ENCODE peak calls at places on chromosomes 2 and 18, in six cellular contexts. G is fibroblast of villous mesenchyme, E is BE2C, S is fibroblast of lung, M is IMR-90, Q is astrocyte of the cerebellum. H is an unnamed sample.

GRCh38 chr18:62876828-62877227 is 161.5 kb downstream of the PHLPP1 start:
- DNase-seq in G (no peak), E (no peak), S (peak), M (no peak), Q (no peak), H (no peak)

GRCh38 chr2:231364961-231365810 is 30.3 kb upstream of the B3GNT7 start:
- DNase-seq in G (peak), E (peak), S (peak), M (peak), Q (peak), H (peak)

GRCh38 chr18:22559414-22560282 is 141.9 kb upstream of the CTAGE1 start:
- DNase-seq in G (peak), E (peak), S (peak), M (peak), Q (no peak), H (peak)

GRCh38 chr2:29374823-29375222 is 259.6 kb downstream of the CLIP4 start:
- DNase-seq in G (no peak), E (no peak), S (no peak), M (no peak), Q (no peak), H (no peak)

GRCh38 chr2:218482651-218483050 is 63.7 kb downstream of the VIL1 start:
- DNase-seq in G (no peak), E (no peak), S (peak), M (no peak), Q (peak), H (peak)

GRCh38 chr2:127070221-127070620 is 36.7 kb downstream of the BIN1 start:
- DNase-seq in G (no peak), E (no peak), S (no peak), M (no peak), Q (no peak), H (no peak)

GRCh38 chr2:127035212-127035611 is 71.7 kb downstream of the BIN1 start:
- DNase-seq in G (no peak), E (no peak), S (no peak), M (no peak), Q (no peak), H (no peak)

GRCh38 chr2:231680992-231681852 is 27.1 kb upstream of the PTMA start:
- DNase-seq in G (peak), E (peak), S (peak), M (peak), Q (no peak), H (peak)

GRCh38 chr18:62438876-62439275 is 83.9 kb upstream of the ZCCHC2 start:
- DNase-seq in G (no peak), E (no peak), S (no peak), M (no peak), Q (no peak), H (no peak)

GRCh38 chr2:8202139-8202538 is 479.7 kb upstream of the ID2 start:
- DNase-seq in G (no peak), E (no peak), S (peak), M (no peak), Q (no peak), H (no peak)

GRCh38 chr2:42238644-42239288 is 69.6 kb downstream of the EML4 start:
- DNase-seq in G (peak), E (peak), S (no peak), M (no peak), Q (no peak), H (no peak)

GRCh38 chr2:200405599-200406298 is 99.3 kb downstream of the SPATS2L start:
- DNase-seq in G (peak), E (no peak), S (peak), M (peak), Q (peak), H (peak)

GRCh38 chr2:235043762-235044500 is 92.1 kb downstream of the SH3BP4 start:
- DNase-seq in G (no peak), E (no peak), S (no peak), M (no peak), Q (no peak), H (no peak)

DNA sequence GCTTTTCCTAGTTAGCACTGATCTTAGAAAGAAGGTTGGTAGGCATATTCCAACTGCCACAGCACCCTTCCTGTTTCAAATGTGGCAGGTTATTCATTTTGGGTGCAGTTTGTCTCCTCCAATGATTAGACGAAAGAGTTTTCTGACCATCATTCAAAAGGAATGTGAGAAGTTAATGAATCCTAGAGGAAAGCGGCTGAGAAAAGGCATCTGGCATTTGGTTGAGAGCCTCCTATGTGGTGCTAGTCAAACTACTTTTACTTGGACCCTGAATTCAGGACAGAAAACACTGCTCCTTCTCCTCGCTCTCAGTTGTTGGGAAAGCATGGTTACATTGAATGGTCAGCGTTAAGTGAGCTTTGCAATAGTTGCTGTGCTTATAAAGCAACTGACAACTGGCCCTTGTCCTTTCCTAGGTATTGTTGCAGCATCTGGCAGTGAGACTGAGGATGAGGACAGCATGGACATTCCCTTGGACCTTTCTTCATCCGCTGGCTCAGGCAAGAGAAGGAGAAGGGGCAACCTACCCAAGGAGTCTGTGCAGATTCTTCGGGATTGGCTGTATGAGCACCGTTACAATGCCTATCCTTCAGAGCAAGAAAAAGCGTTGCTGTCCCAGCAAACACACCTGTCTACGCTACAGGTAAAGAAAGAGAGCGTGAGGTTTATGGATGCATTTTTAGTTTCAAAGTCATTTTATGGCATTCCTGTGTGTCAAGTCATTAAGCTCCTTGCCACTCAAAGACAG is 6.1 kb downstream of the TGIF1 start:
- DNase-seq in G (peak), E (no peak), S (peak), M (peak), Q (no peak), H (peak)
- H3K4me3 ChIP-seq in G (peak), E (no peak), S (peak), M (no peak), Q (no peak), H (no peak)

GRCh38 chr2:189421644-189422043 is 19.6 kb upstream of the WDR75 start:
- DNase-seq in G (peak), E (peak), S (peak), M (peak), Q (peak), H (peak)
- TF ChIP-seq CTCF in G (peak), E (no peak), S (peak), M (no peak), Q (peak), H (peak)

DNA sequence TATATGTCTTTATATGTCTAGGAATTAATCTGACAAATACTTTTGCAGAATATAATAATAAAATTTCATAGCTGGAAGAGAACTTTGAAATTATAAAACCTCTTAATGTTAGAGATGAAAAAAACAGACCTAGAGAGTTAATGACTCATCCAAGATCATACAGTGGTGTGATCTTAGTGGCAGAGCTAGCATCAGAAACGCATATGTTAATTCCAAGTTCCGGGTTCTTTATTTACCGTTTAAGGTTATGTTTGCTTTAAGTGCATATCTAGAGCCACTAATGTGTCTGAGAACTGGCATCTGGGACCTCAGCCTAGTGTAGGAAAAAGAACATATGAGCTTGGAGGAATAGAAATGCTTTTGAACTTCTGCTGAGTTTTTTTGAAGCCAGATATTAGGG is 24.3 kb downstream of the CERS6 start:
- DNase-seq in G (no peak), E (no peak), S (no peak), M (no peak), Q (no peak), H (no peak)
- H3K4me3 ChIP-seq in G (no peak), E (no peak), S (no peak), M (no peak), Q (no peak), H (no peak)

GRCh38 chr2:173713904-173714555 is 251.1 kb downstream of the SP3 start:
- DNase-seq in G (no peak), E (no peak), S (no peak), M (no peak), Q (no peak), H (no peak)
- TF ChIP-seq CTCF in G (no peak), E (no peak), S (no peak), M (no peak), Q (no peak), H (no peak)

GRCh38 chr2:213177685-213178084 is 26.3 kb upstream of the IKZF2 start:
- DNase-seq in G (no peak), E (no peak), S (no peak), M (no peak), Q (no peak), H (no peak)
- H3K4me3 ChIP-seq in G (no peak), E (no peak), S (no peak), M (no peak), Q (no peak), H (no peak)

GRCh38 chr18:76528477-76529432 is 33.7 kb upstream of the ZNF516 start:
- DNase-seq in G (peak), E (no peak), S (peak), M (peak), Q (no peak), H (peak)
- TF ChIP-seq CTCF in G (no peak), E (no peak), S (peak), M (peak), Q (no peak), H (peak)

GRCh38 chr2:157223624-157224205 is 33.8 kb upstream of the GALNT5 start:
- DNase-seq in G (no peak), E (no peak), S (no peak), M (no peak), Q (no peak), H (no peak)

GRCh38 chr2:157221394-157221988 is 36.0 kb upstream of the GALNT5 start:
- DNase-seq in G (no peak), E (no peak), S (no peak), M (no peak), Q (no peak), H (no peak)

GRCh38 chr2:157217409-157217808 is 40.1 kb upstream of the GALNT5 start:
- DNase-seq in G (no peak), E (no peak), S (no peak), M (no peak), Q (no peak), H (no peak)

GRCh38 chr2:157218911-157219310 is 38.6 kb upstream of the GALNT5 start:
- DNase-seq in G (no peak), E (no peak), S (no peak), M (no peak), Q (no peak), H (no peak)

GRCh38 chr2:157220502-157220901 is 37.0 kb upstream of the GALNT5 start:
- DNase-seq in G (no peak), E (no peak), S (no peak), M (no peak), Q (no peak), H (no peak)
- H3K4me3 ChIP-seq in G (no peak), E (no peak), S (no peak), M (no peak), Q (no peak), H (no peak)

GRCh38 chr2:25838152-25838756 is 40.0 kb downstream of the ASXL2 start:
- DNase-seq in G (no peak), E (no peak), S (peak), M (no peak), Q (no peak), H (no peak)

GRCh38 chr2:25845843-25846505 is 32.3 kb downstream of the ASXL2 start:
- DNase-seq in G (no peak), E (no peak), S (peak), M (peak), Q (no peak), H (peak)

GRCh38 chr2:25842155-25842554 is 36.1 kb downstream of the ASXL2 start:
- DNase-seq in G (peak), E (no peak), S (no peak), M (no peak), Q (no peak), H (no peak)

DNA sequence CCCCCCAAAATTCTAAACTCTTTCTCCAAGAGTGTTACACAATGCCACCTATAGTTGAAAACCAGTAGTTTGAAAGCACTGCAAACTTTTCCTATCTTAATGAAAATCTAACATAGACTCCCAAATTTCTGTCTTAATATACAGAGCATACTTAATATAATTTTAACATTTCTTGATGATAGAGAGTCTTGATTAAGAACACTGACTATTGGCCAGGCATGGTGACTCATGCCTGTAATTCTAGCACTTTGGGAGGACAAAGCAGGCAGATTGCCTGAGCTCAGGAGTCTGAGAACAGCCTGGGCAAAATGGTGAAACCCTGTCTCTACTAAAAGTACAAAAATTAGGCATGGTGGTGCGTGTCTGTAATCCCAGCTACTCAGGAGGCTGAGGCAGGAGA is 34.2 kb downstream of the ASXL2 start:
- DNase-seq in G (peak), E (peak), S (peak), M (peak), Q (peak), H (peak)
- TF ChIP-seq CTCF in G (no peak), E (no peak), S (no peak), M (no peak), Q (no peak), H (no peak)

GRCh38 chr18:34222025-34222395 is 2.7 kb downstream of the NOL4 start:
- DNase-seq in G (no peak), E (peak), S (no peak), M (no peak), Q (no peak), H (peak)

GRCh38 chr18:34223164-34223892 is 1.4 kb downstream of the NOL4 start:
- DNase-seq in G (no peak), E (peak), S (no peak), M (no peak), Q (no peak), H (peak)

GRCh38 chr18:34223893-34224422 is 755 bp downstream of the NOL4 start:
- DNase-seq in G (no peak), E (no peak), S (no peak), M (no peak), Q (no peak), H (peak)

GRCh38 chr18:34222396-34223163 is 2.1 kb downstream of the NOL4 start:
- DNase-seq in G (no peak), E (peak), S (peak), M (no peak), Q (no peak), H (peak)

GRCh38 chr18:34219651-34220050 is 5.1 kb downstream of the NOL4 start:
- DNase-seq in G (no peak), E (peak), S (no peak), M (no peak), Q (no peak), H (no peak)
- H3K4me3 ChIP-seq in G (no peak), E (peak), S (no peak), M (no peak), Q (no peak), H (no peak)

H was measured in astrocyte of the spinal cord.